ENCODE peak calls at places on chromosomes 2 and 18, in nine cellular contexts. J is left ventricle myocardium inferior, Y is GM12865, C is transverse colon, M is A549, B is upper lobe of left lung, W is mucosa of descending colon, I is cardiac fibroblast, A is pancreas. K is an unnamed sample.

GRCh38 chr18:50306944-50307343 is 19.5 kb upstream of the CXXC1 start:
- DNase-seq in C (no peak), J (no peak), B (no peak), M (no peak), I (peak; percentile 87), A (peak; percentile 20), Y (no peak), W (no peak), K (no peak)

GRCh38 chr2:25707927-25708326 is 34.5 kb upstream of the DTNB start:
- DNase-seq in Y (peak; percentile 27), I (no peak), M (no peak), J (no peak), B (no peak), A (no peak), C (no peak), W (no peak), K (no peak)

GRCh38 chr2:202716114-202716718 is 81.4 kb downstream of the FAM117B start:
- DNase-seq in M (no peak), Y (no peak), A (no peak), J (no peak), W (no peak), I (no peak), C (no peak), B (no peak), K (no peak)

GRCh38 chr2:23324281-23324680 is 60.7 kb upstream of the KLHL29 start:
- DNase-seq in A (no peak), C (no peak), Y (no peak), M (no peak), J (no peak), W (no peak), B (no peak), I (no peak), K (no peak)

GRCh38 chr2:135590594-135591290 is 59.5 kb downstream of the R3HDM1 start:
- DNase-seq in I (no peak), B (no peak), C (no peak), A (no peak), W (no peak), Y (no peak), J (no peak), M (no peak), K (peak; percentile 63)

GRCh38 chr2:135043345-135043744 is 3.9 kb downstream of the MAP3K19 start:
- DNase-seq in M (no peak), C (no peak), A (no peak), I (no peak), W (no peak), B (no peak), Y (peak; percentile 27), J (no peak), K (no peak)

GRCh38 chr2:128384446-128384845 is 65.8 kb upstream of the HS6ST1 start:
- DNase-seq in C (no peak), W (peak; percentile 17), M (no peak), B (no peak), Y (no peak), I (no peak), A (no peak), J (no peak), K (no peak)

GRCh38 chr2:231198291-231199173 is at the start of gene ARMC9:
- DNase-seq in I (peak; percentile 68), J (peak; percentile 76), W (peak; percentile 85), M (peak; percentile 69), B (peak; percentile 97), Y (peak; percentile 85), A (peak; percentile 75), C (peak; percentile 81), K (no peak)

GRCh38 chr2:181955010-181955409 is 30.6 kb upstream of the PPP1R1C start:
- DNase-seq in I (peak; percentile 38), M (peak; percentile 54), Y (no peak), C (no peak), W (no peak), B (no peak), J (no peak), A (no peak), K (no peak)

GRCh38 chr2:65550246-65550645 is 117.8 kb upstream of the SPRED2 start:
- DNase-seq in J (no peak), W (no peak), A (no peak), Y (no peak), B (no peak), I (no peak), C (no peak), M (no peak), K (no peak)

GRCh38 chr18:13264091-13264777 is 45.7 kb downstream of the LDLRAD4 start:
- DNase-seq in M (no peak), J (peak; percentile 81), C (no peak), B (no peak), W (no peak), Y (no peak), A (no peak), I (peak; percentile 55), K (no peak)

GRCh38 chr18:907880-908512 is 3.3 kb downstream of the ADCYAP1 start:
- DNase-seq in A (no peak), B (peak; percentile 74), Y (no peak), I (no peak), J (no peak), W (no peak), M (no peak), C (no peak), K (no peak)

GRCh38 chr2:238103465-238104070 is 3.4 kb downstream of the ESPNL start:
- DNase-seq in C (peak; percentile 6), Y (no peak), J (no peak), B (no peak), A (peak; percentile 10), I (no peak), W (no peak), M (no peak), K (no peak)

GRCh38 chr18:68759308-68759707 is 38.6 kb upstream of the CCDC102B start:
- DNase-seq in B (no peak), J (no peak), A (no peak), Y (no peak), I (no peak), M (no peak), W (no peak), C (no peak), K (no peak)

GRCh38 chr18:48869591-48869990 is 81.2 kb downstream of the SMAD7 start:
- DNase-seq in B (no peak), W (no peak), J (no peak), C (no peak), A (no peak), Y (no peak), I (no peak), M (no peak), K (no peak)

GRCh38 chr2:57141269-57141668 is 905.3 kb upstream of the VRK2 start:
- DNase-seq in M (no peak), W (no peak), Y (no peak), A (no peak), J (no peak), I (no peak), C (no peak), B (no peak), K (no peak)

GRCh38 chr2:11753886-11754704 is 7.7 kb downstream of the LPIN1 start:
- DNase-seq in B (no peak), C (peak; percentile 65), W (no peak), A (no peak), M (peak; percentile 37), Y (peak; percentile 68), J (no peak), I (peak; percentile 65), K (no peak)

GRCh38 chr2:24083567-24084385 is 858 bp downstream of the TP53I3 start:
- DNase-seq in A (peak; percentile 83), C (peak; percentile 94), I (peak; percentile 92), J (peak; percentile 74), B (peak; percentile 95), W (peak; percentile 96), M (peak; percentile 98), Y (peak; percentile 95), K (peak; percentile 48)

GRCh38 chr2:10375570-10376266 is 72.4 kb downstream of the ODC1 start:
- DNase-seq in A (no peak), J (no peak), W (no peak), C (no peak), Y (peak; percentile 13), I (no peak), M (no peak), B (no peak), K (no peak)
- H3K4me3 ChIP-seq in A (no peak overlapping the region), J (no peak overlapping the region), W (no peak overlapping the region), C (no peak overlapping the region), Y (no peak overlapping the region), I (no peak overlapping the region), M (no peak overlapping the region), B (no peak overlapping the region), K (no peak overlapping the region)

GRCh38 chr18:9103488-9103887 is 989 bp downstream of the NDUFV2 start:
- DNase-seq in A (no peak), W (no peak), B (no peak), M (no peak), Y (no peak), I (peak; percentile 50), J (no peak), C (no peak), K (no peak)
- TF ChIP-seq CTCF in A (no peak), W (no peak), B (peak; percentile 33), M (no peak), Y (no peak), I (no peak), J (peak; percentile 29), C (no peak), K (peak; percentile 36)

GRCh38 chr18:79526468-79527460 is 131.0 kb downstream of the NFATC1 start:
- DNase-seq in B (peak; percentile 83), M (no peak), A (no peak), Y (no peak), J (no peak), W (no peak), I (peak; percentile 29), C (peak; percentile 6), K (no peak)
- H3K4me3 ChIP-seq in B (no peak overlapping the region), M (no peak overlapping the region), A (no peak overlapping the region), Y (no peak overlapping the region), J (peak overlapping the region; percentile 33), W (no peak overlapping the region), I (no peak overlapping the region), C (no peak overlapping the region), K (no peak overlapping the region)

GRCh38 chr2:27445155-27445554 is 3.0 kb downstream of the KRTCAP3 start:
- DNase-seq in I (no peak), B (no peak), W (no peak), Y (no peak), C (no peak), J (no peak), A (no peak), M (no peak), K (no peak)

GRCh38 chr2:27442981-27443323 is 771 bp downstream of the KRTCAP3 start:
- DNase-seq in I (no peak), B (peak; percentile 42), J (no peak), W (peak; percentile 61), Y (no peak), C (peak; percentile 33), M (no peak), A (no peak), K (no peak)

GRCh38 chr2:27441226-27441926 is 805 bp upstream of the KRTCAP3 start:
- DNase-seq in Y (no peak), B (no peak), W (no peak), A (no peak), M (no peak), I (no peak), C (no peak), J (no peak), K (no peak)

GRCh38 chr2:27442282-27442980 is at the start of gene KRTCAP3:
- DNase-seq in C (peak; percentile 84), Y (peak; percentile 28), M (no peak), A (peak; percentile 77), I (no peak), B (peak; percentile 94), J (no peak), W (peak; percentile 87), K (no peak)

DNA sequence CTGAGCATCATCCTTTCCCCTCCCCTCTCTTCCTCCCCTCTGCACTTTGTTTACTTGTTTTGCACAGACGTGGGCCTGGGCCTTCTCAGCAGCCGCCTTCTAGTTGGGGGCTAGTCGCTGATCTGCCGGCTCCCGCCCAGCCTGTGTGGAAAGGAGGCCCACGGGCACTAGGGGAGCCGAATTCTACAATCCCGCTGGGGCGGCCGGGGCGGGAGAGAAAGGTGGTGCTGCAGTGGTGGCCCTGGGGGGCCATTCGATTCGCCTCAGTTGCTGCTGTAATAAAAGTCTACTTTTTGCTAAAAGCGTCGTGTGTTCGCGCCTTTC is 261 bp upstream of the KRTCAP3 start:
- DNase-seq in J (no peak), M (no peak), C (no peak), Y (no peak), I (no peak), A (no peak), B (no peak), W (no peak), K (no peak)
- TF ChIP-seq CTCF in J (peak; percentile 9), M (no peak), C (no peak), Y (no peak), I (no peak), A (peak; percentile 56), B (no peak), W (no peak), K (no peak)

K was measured in LNCaP clone FGC.